ENCODE peak calls at places on chromosomes 4 and X, in seven cellular contexts. V, O, G, T, N, L and C are unnamed samples.

GRCh38 chr4:168574581-168575295 is 77.9 kb downstream of the PALLD start:
- DNase-seq in V (no peak), O (no peak), G (no peak), T (no peak), N (no peak), L (no peak), C (no peak)

GRCh38 chrX:129318375-129318774 is 204.9 kb downstream of the SMARCA1 start:
- DNase-seq in V (peak), O (no peak), G (peak), T (no peak), N (no peak), L (no peak), C (no peak)

GRCh38 chrX:19682712-19683331 is 167.5 kb upstream of the MAP3K15 start:
- DNase-seq in V (no peak), O (no peak), G (peak), T (no peak), N (no peak), L (peak), C (peak)

GRCh38 chrX:9995855-9996339 is 28.7 kb downstream of the CLDN34 start:
- DNase-seq in V (peak), O (no peak), G (peak), T (peak), N (peak), L (peak), C (peak)

GRCh38 chr4:88333741-88334405 is 44.8 kb upstream of the HERC6 start:
- DNase-seq in V (no peak), O (no peak), G (no peak), T (peak), N (no peak), L (no peak), C (no peak)

GRCh38 chr4:8330821-8331566 is 61.4 kb downstream of the HTRA3 start:
- DNase-seq in V (no peak), O (no peak), G (no peak), T (no peak), N (no peak), L (peak), C (peak)

GRCh38 chrX:1435241-1435900 is 17.3 kb downstream of the ASMTL start:
- DNase-seq in V (no peak), O (no peak), G (no peak), T (no peak), N (no peak), L (peak), C (no peak)

GRCh38 chr4:8198206-8198905 is 734 bp upstream of the SH3TC1 start:
- DNase-seq in V (no peak), O (peak), G (no peak), T (no peak), N (peak), L (no peak), C (peak)

GRCh38 chr4:40333921-40334352 is 1.2 kb upstream of the CHRNA9 start:
- DNase-seq in V (no peak), O (no peak), G (peak), T (no peak), N (no peak), L (no peak), C (no peak)

GRCh38 chrX:71541546-71542022 is 8.7 kb downstream of the OGT start:
- DNase-seq in V (no peak), O (no peak), G (no peak), T (no peak), N (no peak), L (no peak), C (no peak)

GRCh38 chrX:79268788-79269187 is 98.3 kb downstream of the ITM2A start:
- DNase-seq in V (no peak), O (no peak), G (no peak), T (no peak), N (no peak), L (no peak), C (no peak)

GRCh38 chr4:150482581-150482980 is 99.4 kb upstream of the MAB21L2 start:
- DNase-seq in V (no peak), O (no peak), G (no peak), T (no peak), N (no peak), L (no peak), C (no peak)

GRCh38 chr4:172707622-172708021 is 461.0 kb upstream of the GALNT7 start:
- DNase-seq in V (no peak), O (no peak), G (no peak), T (no peak), N (no peak), L (no peak), C (no peak)

GRCh38 chr4:124133753-124134152 is 578.8 kb downstream of the ANKRD50 start:
- DNase-seq in V (no peak), O (no peak), G (no peak), T (no peak), N (no peak), L (no peak), C (no peak)

GRCh38 chrX:39755152-39756032 is 342.4 kb downstream of the BCOR start:
- DNase-seq in V (peak), O (no peak), G (peak), T (peak), N (peak), L (peak), C (peak)

GRCh38 chr4:176988226-176988625 is 195.5 kb upstream of the VEGFC start:
- DNase-seq in V (no peak), O (no peak), G (no peak), T (no peak), N (no peak), L (no peak), C (no peak)

GRCh38 chr4:95545526-95545925 is 3.2 kb downstream of the UNC5C start:
- DNase-seq in V (no peak), O (no peak), G (no peak), T (no peak), N (peak), L (no peak), C (no peak)

GRCh38 chrX:13747836-13748235 is 13.3 kb downstream of the OFD1 start:
- DNase-seq in V (peak), O (no peak), G (peak), T (no peak), N (no peak), L (no peak), C (peak)

GRCh38 chrX:131045786-131046185 is 12.4 kb upstream of the ARHGAP36 start:
- DNase-seq in V (no peak), O (no peak), G (no peak), T (peak), N (no peak), L (no peak), C (no peak)
- TF ChIP-seq EP300 in V (no peak), O (no peak), G (no peak), T (no peak), N (no peak), L (no peak), C (no peak)

DNA sequence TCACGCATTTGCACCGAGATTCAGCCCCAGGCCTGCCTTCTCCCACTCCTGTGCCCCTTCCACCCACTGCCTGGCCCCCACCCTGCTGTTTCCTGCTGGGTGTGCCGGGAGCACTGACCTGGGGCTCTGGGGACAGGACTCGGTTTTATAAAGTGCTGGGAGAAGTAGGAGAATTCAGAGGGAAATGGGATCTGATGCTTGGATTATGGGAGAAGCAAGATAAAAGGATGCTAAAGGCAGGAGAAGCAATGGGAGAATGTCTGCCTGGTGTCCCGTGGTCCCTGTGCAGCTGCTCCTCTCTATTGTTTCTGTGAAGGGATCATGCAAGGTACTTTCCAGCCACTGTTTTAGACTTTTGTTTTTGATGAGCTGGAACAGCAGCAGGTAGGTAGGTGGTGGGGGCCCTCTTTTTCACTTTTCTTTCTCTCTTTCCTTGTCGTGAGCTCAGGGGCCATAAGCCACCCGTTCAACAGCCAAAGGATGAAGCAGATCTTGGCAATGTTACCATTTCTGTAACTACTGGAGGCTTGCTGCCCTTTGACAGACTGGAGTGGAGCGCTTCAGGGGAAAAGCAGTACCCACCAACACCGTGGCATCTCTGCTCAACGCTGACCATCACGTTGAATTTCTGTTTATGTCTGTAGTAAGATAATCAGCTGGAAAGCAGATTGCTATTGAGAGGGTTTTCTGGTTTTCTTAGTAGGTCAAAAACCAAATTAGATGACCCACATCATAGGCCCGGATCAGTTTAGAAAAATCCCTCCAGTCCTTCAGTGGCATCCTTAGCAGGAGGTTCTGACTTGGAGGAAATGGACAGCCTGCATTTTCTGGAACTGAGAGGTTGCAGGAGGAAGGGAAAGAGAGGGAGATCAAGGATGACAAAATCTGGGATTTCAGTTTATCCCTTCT is 63.8 kb upstream of the ENPP6 start:
- DNase-seq in V (no peak), O (peak), G (no peak), T (peak), N (no peak), L (no peak), C (peak)
- H3K4me3 ChIP-seq in V (no peak), O (peak), G (no peak), T (no peak), N (no peak), L (no peak), C (no peak)

GRCh38 chr4:83606898-83607297 is 71.0 kb downstream of the GPAT3 start:
- DNase-seq in V (no peak), O (no peak), G (no peak), T (no peak), N (no peak), L (no peak), C (no peak)
- TF ChIP-seq CTCF in V (no peak), O (no peak), G (no peak), T (no peak), N (no peak), L (no peak), C (no peak)

GRCh38 chrX:112832481-112833095 is 8.0 kb downstream of the AMOT start:
- DNase-seq in V (no peak), O (no peak), G (no peak), T (no peak), N (no peak), L (no peak), C (peak)
- TF ChIP-seq EP300 in V (no peak), O (no peak), G (peak), T (no peak), N (no peak), L (no peak), C (no peak)

DNA sequence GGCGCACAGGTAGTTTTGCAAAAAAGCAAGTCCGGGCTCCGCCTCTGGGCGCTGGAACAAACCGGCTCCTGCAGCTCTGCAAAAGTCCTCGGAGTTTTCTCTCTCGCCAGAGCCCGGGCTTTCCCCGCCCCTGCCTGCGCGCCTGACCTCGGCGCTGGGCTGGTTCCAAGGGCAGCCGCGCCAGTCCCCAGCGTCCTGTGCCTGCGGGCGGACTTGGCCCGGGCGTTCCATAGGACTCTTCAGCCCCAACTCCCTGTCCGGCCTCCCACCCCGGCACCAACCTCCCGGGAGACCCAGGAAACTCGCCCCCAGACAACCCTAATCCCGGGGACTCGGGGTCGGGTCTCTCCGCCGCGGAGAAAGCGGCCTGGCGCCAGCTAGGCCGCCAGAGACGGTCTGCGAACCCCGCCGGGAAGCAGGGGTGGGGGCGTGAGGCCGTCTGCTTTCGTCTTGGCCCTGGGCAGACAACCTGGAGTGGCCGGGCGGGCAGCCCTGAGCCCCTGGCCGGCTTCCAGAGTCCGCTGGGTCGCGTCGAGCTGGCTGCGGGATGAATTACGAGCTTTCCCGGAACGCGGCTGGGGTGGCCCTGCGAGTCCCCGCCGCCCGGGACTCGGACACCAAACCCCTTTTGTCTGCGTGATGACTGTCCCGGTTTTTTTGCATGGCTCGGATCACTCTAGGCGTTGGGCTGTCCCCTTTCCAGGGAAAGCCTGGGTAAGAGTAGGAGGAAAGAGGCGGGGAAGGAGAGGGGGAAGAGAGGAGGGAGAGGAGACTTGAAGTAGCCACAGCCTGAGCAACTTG is 971 bp downstream of the MXRA5 start:
- DNase-seq in V (no peak), O (no peak), G (peak), T (no peak), N (peak), L (peak), C (no peak)
- H3K4me3 ChIP-seq in V (no peak), O (no peak), G (peak), T (peak), N (peak), L (peak), C (peak)

GRCh38 chrX:125826080-125826479 is 340.0 kb downstream of the DCAF12L2 start:
- DNase-seq in V (no peak), O (no peak), G (no peak), T (no peak), N (no peak), L (no peak), C (no peak)
- TF ChIP-seq CTCF in V (no peak), O (peak), G (no peak), T (no peak), N (no peak), L (no peak), C (no peak)

GRCh38 chr4:9866931-9867330 is 85.5 kb downstream of the DRD5 start:
- DNase-seq in V (no peak), O (no peak), G (no peak), T (no peak), N (no peak), L (no peak), C (no peak)

GRCh38 chr4:9867746-9868425 is 86.5 kb downstream of the DRD5 start:
- DNase-seq in V (no peak), O (no peak), G (no peak), T (no peak), N (no peak), L (no peak), C (no peak)

GRCh38 chr4:9875516-9875915 is 94.1 kb downstream of the DRD5 start:
- DNase-seq in V (no peak), O (no peak), G (no peak), T (no peak), N (no peak), L (no peak), C (no peak)

GRCh38 chr4:9870165-9870564 is 88.7 kb downstream of the DRD5 start:
- DNase-seq in V (no peak), O (no peak), G (no peak), T (no peak), N (no peak), L (no peak), C (no peak)
- TF ChIP-seq EP300 in V (no peak), O (no peak), G (no peak), T (no peak), N (no peak), L (no peak), C (no peak)

DNA sequence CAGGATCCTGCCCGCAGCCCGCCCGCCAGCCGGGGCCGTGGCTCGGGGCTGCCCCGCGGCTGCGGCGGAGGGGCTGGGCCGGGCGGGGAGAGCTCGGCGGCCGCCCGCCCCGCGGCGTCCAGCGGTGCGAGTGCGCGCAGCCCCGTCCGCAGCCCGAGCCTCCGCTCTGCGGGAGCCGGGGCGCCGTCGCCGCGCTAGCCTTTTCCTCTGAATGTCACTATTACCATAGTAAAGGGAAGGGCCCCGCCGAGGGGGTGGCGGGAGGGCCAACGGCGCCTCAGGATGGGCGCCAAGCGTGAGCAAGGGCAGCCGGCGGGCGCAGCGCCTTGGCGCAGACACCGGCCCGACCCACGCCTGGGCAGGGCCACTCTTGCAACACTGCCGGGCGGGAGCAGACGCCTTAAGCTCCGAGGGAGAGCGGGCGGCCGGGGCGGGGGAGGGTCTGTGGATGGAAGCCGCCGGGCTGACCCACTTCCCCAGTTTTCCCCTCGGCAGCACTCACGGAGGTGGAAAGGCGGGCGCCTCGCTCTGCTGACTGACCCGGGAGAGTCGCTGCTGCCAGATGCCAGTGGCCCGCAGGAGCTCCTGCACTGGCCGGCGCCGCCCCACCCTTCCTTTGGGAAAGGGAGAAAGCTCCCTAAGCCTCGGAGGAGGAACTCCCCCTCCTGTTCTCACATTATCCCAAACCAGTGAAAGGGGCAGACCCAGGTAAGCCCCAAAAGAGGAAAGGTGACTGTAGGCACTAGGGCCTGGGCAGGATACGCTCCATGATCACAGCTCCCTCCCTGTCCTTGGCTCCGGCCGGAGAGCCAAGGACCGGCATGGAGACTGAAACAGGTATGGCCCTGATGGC is 329.4 kb downstream of the HNRNPD start:
- DNase-seq in V (no peak), O (no peak), G (peak), T (no peak), N (peak), L (peak), C (peak)
- H3K4me3 ChIP-seq in V (no peak), O (no peak), G (peak), T (peak), N (peak), L (peak), C (peak)